ENCODE peak calls at places on chromosomes 5 and 9, in eight cellular contexts. M is SK-N-SH, Y is bronchial epithelial cell, K is spleen, A is kidney epithelial cell, T is brain microvascular endothelial cell, E is PC-3, D is Karpas-422. B is an unnamed sample.
A peak's percentile ranks its signal among the peaks of the same experiment; 100 is the strongest.

GRCh38 chr9:107504585-107505455 is 15.3 kb upstream of the KLF4 start:
- DNase-seq in M (no peak), Y (peak; percentile 94), K (no peak), A (peak; percentile 69), T (peak; percentile 92), E (peak; percentile 92), D (no peak), B (no peak)

GRCh38 chr9:81116340-81117207 is 572.8 kb downstream of the TLE1 start:
- DNase-seq in M (no peak), Y (no peak), K (no peak), A (no peak), T (no peak), E (peak; percentile 8), D (no peak), B (no peak)

GRCh38 chr5:137280656-137281055 is 218.5 kb downstream of the SPOCK1 start:
- DNase-seq in M (no peak), Y (no peak), K (no peak), A (no peak), T (no peak), E (peak; percentile 44), D (no peak), B (peak; percentile 26)

GRCh38 chr5:165393839-165394238 is 1888.4 kb downstream of the MAT2B start:
- DNase-seq in M (no peak), Y (no peak), K (no peak), A (no peak), T (no peak), E (no peak), D (no peak), B (no peak)

GRCh38 chr5:107104774-107105050 is 566.0 kb downstream of the EFNA5 start:
- DNase-seq in M (no peak), Y (peak; percentile 13), K (no peak), A (peak; percentile 34), T (no peak), E (peak; percentile 40), D (no peak), B (peak; percentile 2)

GRCh38 chr9:130143974-130144373 is 28.2 kb upstream of the NCS1 start:
- DNase-seq in M (no peak), Y (no peak), K (no peak), A (no peak), T (peak; percentile 11), E (no peak), D (no peak), B (peak; percentile 25)

GRCh38 chr5:168624850-168625357 is 45.7 kb upstream of the PANK3 start:
- DNase-seq in M (no peak), Y (peak; percentile 78), K (no peak), A (no peak), T (no peak), E (no peak), D (no peak), B (no peak)

GRCh38 chr5:22908129-22908528 is 55.0 kb upstream of the CDH12 start:
- DNase-seq in M (no peak), Y (peak; percentile 25), K (no peak), A (no peak), T (peak; percentile 4), E (peak; percentile 25), D (no peak), B (no peak)

GRCh38 chr5:51271261-51271660 is 112.0 kb upstream of the ISL1 start:
- DNase-seq in M (no peak), Y (no peak), K (no peak), A (no peak), T (no peak), E (no peak), D (no peak), B (no peak)

GRCh38 chr5:74122979-74123575 is 497.1 kb downstream of the ARHGEF28 start:
- DNase-seq in M (no peak), Y (no peak), K (no peak), A (no peak), T (peak; percentile 36), E (peak; percentile 4), D (no peak), B (no peak)

GRCh38 chr9:27888661-27889295 is 315.5 kb upstream of the C9orf72 start:
- DNase-seq in M (peak; percentile 10), Y (peak; percentile 54), K (peak; percentile 73), A (no peak), T (peak; percentile 15), E (peak; percentile 60), D (peak; percentile 80), B (peak; percentile 44)

GRCh38 chr9:125620216-125620615 is 86.8 kb downstream of the MAPKAP1 start:
- DNase-seq in M (no peak), Y (no peak), K (no peak), A (no peak), T (no peak), E (no peak), D (no peak), B (no peak)

GRCh38 chr5:14463629-14464028 is 118.0 kb upstream of the OTULINL start:
- DNase-seq in M (no peak), Y (peak; percentile 86), K (no peak), A (no peak), T (no peak), E (peak; percentile 89), D (no peak), B (no peak)

GRCh38 chr5:98513378-98513777 is 260.1 kb upstream of the RGMB start:
- DNase-seq in M (no peak), Y (no peak), K (no peak), A (no peak), T (no peak), E (no peak), D (no peak), B (peak; percentile 15)

GRCh38 chr9:13089721-13090120 is 189.8 kb downstream of the MPDZ start:
- DNase-seq in M (no peak), Y (no peak), K (no peak), A (no peak), T (no peak), E (no peak), D (no peak), B (no peak)

GRCh38 chr9:129712595-129713524 is 40.0 kb downstream of the PTGES start:
- DNase-seq in M (no peak), Y (no peak), K (no peak), A (no peak), T (peak; percentile 64), E (peak; percentile 12), D (no peak), B (peak; percentile 70)

GRCh38 chr9:14205463-14205862 is 108.5 kb downstream of the NFIB start:
- DNase-seq in M (no peak), Y (peak; percentile 97), K (no peak), A (no peak), T (peak; percentile 65), E (peak; percentile 89), D (no peak), B (no peak)

GRCh38 chr9:99778308-99778707 is 43.4 kb upstream of the NR4A3 start:
- DNase-seq in M (no peak), Y (peak; percentile 81), K (no peak), A (peak; percentile 59), T (peak; percentile 92), E (peak; percentile 78), D (no peak), B (no peak)

GRCh38 chr9:37582548-37583157 is 6.5 kb upstream of the FBXO10 start:
- DNase-seq in M (no peak), Y (peak; percentile 70), K (no peak), A (peak; percentile 43), T (peak; percentile 47), E (peak; percentile 67), D (peak; percentile 78), B (no peak)

GRCh38 chr5:30802961-30803705 is 390.4 kb upstream of the CDH6 start:
- DNase-seq in M (no peak), Y (no peak), K (no peak), A (no peak), T (peak; percentile 69), E (no peak), D (no peak), B (no peak)

GRCh38 chr5:8843766-8844165 is 702.1 kb downstream of the SEMA5A start:
- DNase-seq in M (no peak), Y (peak; percentile 20), K (no peak), A (no peak), T (peak; percentile 62), E (no peak), D (no peak), B (no peak)

GRCh38 chr9:120935383-120935857 is 8.8 kb upstream of the TRAF1 start:
- DNase-seq in M (peak; percentile 89), Y (peak; percentile 99), K (peak; percentile 92), A (peak; percentile 76), T (peak; percentile 92), E (peak; percentile 90), D (peak; percentile 86), B (no peak)

GRCh38 chr9:90943341-90943740 is 141.7 kb downstream of the SYK start:
- DNase-seq in M (no peak), Y (peak; percentile 94), K (no peak), A (no peak), T (no peak), E (peak; percentile 53), D (no peak), B (no peak)

GRCh38 chr5:111119856-111120255 is 27.7 kb downstream of the WDR36 start:
- DNase-seq in M (no peak), Y (no peak), K (no peak), A (no peak), T (no peak), E (no peak), D (no peak), B (no peak)
- H3K36me3 ChIP-seq in M (peaks cover 93% of the 10 kb centered on the region), Y (peaks cover 7% of the 10 kb centered on the region), K (peaks cover 100% of the 10 kb centered on the region), A (no peaks in the 10 kb centered on the region), T (peaks cover 47% of the 10 kb centered on the region), E (peaks cover 68% of the 10 kb centered on the region), D (peaks cover 80% of the 10 kb centered on the region), B (peaks cover 10% of the 10 kb centered on the region)

GRCh38 chr9:137778914-137779313 is 98.7 kb upstream of the CACNA1B start:
- DNase-seq in M (no peak), Y (no peak), K (no peak), A (no peak), T (no peak), E (no peak), D (no peak), B (no peak)

GRCh38 chr9:137776306-137776995 is 101.1 kb upstream of the CACNA1B start:
- DNase-seq in M (no peak), Y (no peak), K (no peak), A (no peak), T (no peak), E (no peak), D (no peak), B (no peak)

GRCh38 chr9:137774775-137775386 is 102.7 kb upstream of the CACNA1B start:
- DNase-seq in M (no peak), Y (no peak), K (peak; percentile 65), A (no peak), T (no peak), E (no peak), D (no peak), B (no peak)

GRCh38 chr9:137778336-137778735 is 99.2 kb upstream of the CACNA1B start:
- DNase-seq in M (no peak), Y (no peak), K (no peak), A (no peak), T (no peak), E (no peak), D (no peak), B (no peak)

GRCh38 chr9:137777761-137778160 is 99.8 kb upstream of the CACNA1B start:
- DNase-seq in M (no peak), Y (no peak), K (no peak), A (no peak), T (no peak), E (no peak), D (no peak), B (no peak)
- H3K36me3 ChIP-seq in M (peaks cover 73% of the 10 kb centered on the region), Y (peaks cover 32% of the 10 kb centered on the region), K (peaks cover 87% of the 10 kb centered on the region), A (peaks cover 5% of the 10 kb centered on the region), T (peaks cover 27% of the 10 kb centered on the region), E (no peaks in the 10 kb centered on the region), D (peaks cover 13% of the 10 kb centered on the region), B (peaks cover 32% of the 10 kb centered on the region)

GRCh38 chr5:868599-869135 is 17.9 kb upstream of the ZDHHC11 start:
- DNase-seq in M (no peak), Y (no peak), K (no peak), A (no peak), T (no peak), E (no peak), D (no peak), B (no peak)
- H3K36me3 ChIP-seq in M (peaks cover 91% of the 10 kb centered on the region), Y (peaks cover 34% of the 10 kb centered on the region), K (peaks cover 100% of the 10 kb centered on the region), A (peaks cover 5% of the 10 kb centered on the region), T (peaks cover 91% of the 10 kb centered on the region), E (peaks cover 74% of the 10 kb centered on the region), D (peaks cover 21% of the 10 kb centered on the region), B (peaks cover 48% of the 10 kb centered on the region)

GRCh38 chr5:16453609-16454008 is 12.0 kb downstream of the ZNF622 start:
- DNase-seq in M (peak; percentile 61), Y (no peak), K (no peak), A (no peak), T (no peak), E (no peak), D (no peak), B (no peak)
- H3K36me3 ChIP-seq in M (peaks cover 85% of the 10 kb centered on the region), Y (peaks cover 18% of the 10 kb centered on the region), K (peaks cover 95% of the 10 kb centered on the region), A (peaks cover 1% of the 10 kb centered on the region), T (peaks cover 73% of the 10 kb centered on the region), E (peaks cover 84% of the 10 kb centered on the region), D (peaks cover 74% of the 10 kb centered on the region), B (peaks cover 10% of the 10 kb centered on the region)